ENCODE peak calls at places on chromosome 3, in four cellular contexts. One of them, this sample, is unnamed.

GRCh38 chr3:36756272-36756671 is 8.1 kb downstream of the DCLK3 start:
- DNase-seq in endothelial cell: no peak
- DNase-seq in AG09319: no peak
- DNase-seq in RWPE1: no peak
- DNase-seq in this sample: no peak

GRCh38 chr3:181921220-181921619 is 209.5 kb downstream of the SOX2 start:
- DNase-seq in endothelial cell: no peak
- DNase-seq in AG09319: no peak
- DNase-seq in RWPE1: no peak
- DNase-seq in this sample: no peak

GRCh38 chr3:120652281-120652680 is 29.8 kb downstream of the HGD start:
- DNase-seq in endothelial cell: no peak
- DNase-seq in AG09319: no peak
- DNase-seq in RWPE1: no peak
- DNase-seq in this sample: no peak

GRCh38 chr3:35120026-35120425 is 519.3 kb upstream of the ARPP21 start:
- DNase-seq in endothelial cell: no peak
- DNase-seq in AG09319: no peak
- DNase-seq in RWPE1: no peak
- DNase-seq in this sample: no peak

GRCh38 chr3:126469479-126469878 is 6.2 kb downstream of the ZXDC start:
- DNase-seq in endothelial cell: no peak
- DNase-seq in AG09319: no peak
- DNase-seq in RWPE1: no peak
- DNase-seq in this sample: no peak

GRCh38 chr3:117622130-117622841 is 912.7 kb downstream of the TUSC7 start:
- DNase-seq in endothelial cell: peak; percentile 14
- DNase-seq in AG09319: peak; percentile 25
- DNase-seq in RWPE1: peak; percentile 74
- DNase-seq in this sample: no peak

GRCh38 chr3:194086251-194087075 is 49.5 kb upstream of the HES1 start:
- DNase-seq in endothelial cell: no peak
- DNase-seq in AG09319: no peak
- DNase-seq in RWPE1: no peak
- DNase-seq in this sample: peak; percentile 31

GRCh38 chr3:152524198-152525140 is 255.7 kb downstream of the MBNL1 start:
- DNase-seq in endothelial cell: peak; percentile 35
- DNase-seq in AG09319: peak; percentile 28
- DNase-seq in RWPE1: peak; percentile 9
- DNase-seq in this sample: no peak

GRCh38 chr3:126149960-126150515 is 30.3 kb downstream of the ALDH1L1 start:
- DNase-seq in endothelial cell: no peak
- DNase-seq in AG09319: no peak
- DNase-seq in RWPE1: no peak
- DNase-seq in this sample: peak; percentile 45

GRCh38 chr3:34020761-34021635 is 222.6 kb downstream of the PDCD6IP start:
- DNase-seq in endothelial cell: no peak
- DNase-seq in AG09319: no peak
- DNase-seq in RWPE1: no peak
- DNase-seq in this sample: no peak

GRCh38 chr3:157786618-157787017 is 283.4 kb upstream of the VEPH1 start:
- DNase-seq in endothelial cell: no peak
- DNase-seq in AG09319: no peak
- DNase-seq in RWPE1: peak; percentile 41
- DNase-seq in this sample: no peak

GRCh38 chr3:170531557-170532335 is 54.1 kb downstream of the SLC7A14 start:
- DNase-seq in endothelial cell: no peak
- DNase-seq in AG09319: no peak
- DNase-seq in RWPE1: no peak
- DNase-seq in this sample: peak; percentile 15

GRCh38 chr3:23752126-23752525 is 53.6 kb upstream of the UBE2E1 start:
- DNase-seq in endothelial cell: no peak
- DNase-seq in AG09319: no peak
- DNase-seq in RWPE1: no peak
- DNase-seq in this sample: no peak

DNA sequence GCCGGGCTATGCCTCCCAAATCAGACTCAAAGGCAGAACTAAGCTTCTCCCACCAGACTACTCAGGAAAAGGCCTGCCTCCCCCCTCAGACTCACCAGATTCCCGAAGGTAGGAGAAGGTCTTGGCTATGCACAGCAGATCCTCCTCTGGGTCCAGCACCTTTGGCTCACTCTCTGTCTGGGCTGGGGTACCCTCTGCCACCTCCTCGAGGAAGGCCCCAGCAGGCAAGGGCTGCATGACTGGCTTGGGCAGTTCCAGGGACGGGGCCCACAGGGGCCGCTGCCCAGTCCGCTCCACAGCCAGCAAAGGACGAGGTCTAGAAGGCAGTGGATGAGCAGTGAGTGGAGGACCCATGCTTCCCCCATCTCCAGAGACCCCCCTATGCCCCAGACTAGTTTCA is 3.3 kb downstream of the CISH start:
- DNase-seq in endothelial cell: no peak
- DNase-seq in AG09319: no peak
- DNase-seq in RWPE1: no peak
- DNase-seq in this sample: no peak
- TF ChIP-seq CTCF in endothelial cell: no peak
- TF ChIP-seq CTCF in AG09319: no peak
- TF ChIP-seq CTCF in RWPE1: no peak
- TF ChIP-seq CTCF in this sample: no peak

DNA sequence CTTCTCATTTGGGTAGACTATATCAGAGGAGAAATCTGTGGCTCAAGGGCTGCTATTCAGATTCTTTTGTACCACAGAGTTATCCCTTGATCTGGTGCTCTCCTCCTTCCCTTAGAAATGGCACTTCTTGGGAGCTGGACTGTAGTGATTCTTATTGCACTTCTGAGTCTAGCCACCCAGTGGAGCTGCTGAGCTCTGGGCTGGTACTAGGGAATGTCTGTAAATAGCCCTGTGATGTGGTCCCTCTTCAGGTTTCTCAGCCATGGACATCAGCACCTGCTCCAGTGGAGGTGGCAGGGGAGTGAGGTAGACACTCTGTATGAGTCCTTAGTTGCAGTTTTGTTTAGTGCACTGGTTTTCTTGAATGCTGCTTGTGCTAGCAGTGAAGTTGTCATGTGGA is 1292.6 kb downstream of the SI start:
- DNase-seq in endothelial cell: peak; percentile 51
- DNase-seq in AG09319: no peak
- DNase-seq in RWPE1: no peak
- DNase-seq in this sample: no peak
- TF ChIP-seq CTCF in endothelial cell: peak; percentile 23
- TF ChIP-seq CTCF in AG09319: no peak
- TF ChIP-seq CTCF in RWPE1: no peak
- TF ChIP-seq CTCF in this sample: no peak

DNA sequence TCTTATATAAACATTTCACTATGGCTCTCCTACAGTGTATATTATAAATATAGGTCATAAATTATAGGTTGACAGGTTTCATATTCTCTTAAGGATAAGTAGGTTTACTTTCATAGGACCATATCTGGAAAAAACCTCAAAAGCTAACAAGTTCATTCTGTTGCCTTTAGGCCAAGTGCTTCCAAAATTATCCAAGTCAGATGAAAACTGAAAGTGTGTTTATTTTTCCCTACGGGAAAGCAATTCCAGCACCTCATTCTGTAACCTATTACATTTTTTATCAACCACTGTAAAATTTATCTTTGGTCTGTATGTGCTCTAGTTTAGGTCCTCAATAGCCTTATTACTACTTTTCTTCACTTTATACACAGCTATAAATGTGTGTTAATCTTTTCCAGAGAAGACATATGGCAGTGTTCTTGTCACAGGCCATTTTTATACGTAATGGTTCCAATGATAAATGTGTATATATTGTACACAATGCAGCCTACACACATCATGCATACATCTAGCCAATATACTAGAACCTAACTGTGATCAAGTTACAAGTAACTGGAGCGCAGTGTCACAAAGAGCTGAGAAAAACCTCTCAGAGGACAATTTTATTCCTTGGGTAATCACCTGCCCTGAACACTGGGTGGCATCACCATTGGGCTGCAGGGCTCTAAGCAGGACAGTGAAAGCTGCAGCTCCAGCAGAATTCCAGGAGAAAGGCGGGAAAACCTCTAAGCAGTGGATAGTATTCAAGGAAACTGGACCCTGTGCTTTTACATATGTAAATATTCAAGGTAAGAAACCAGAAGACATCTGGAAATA is 251.3 kb downstream of the CTNNB1 start:
- DNase-seq in endothelial cell: peak; percentile 4
- DNase-seq in AG09319: no peak
- DNase-seq in RWPE1: no peak
- DNase-seq in this sample: no peak
- TF ChIP-seq CTCF in endothelial cell: no peak
- TF ChIP-seq CTCF in AG09319: no peak
- TF ChIP-seq CTCF in RWPE1: no peak
- TF ChIP-seq CTCF in this sample: no peak

DNA sequence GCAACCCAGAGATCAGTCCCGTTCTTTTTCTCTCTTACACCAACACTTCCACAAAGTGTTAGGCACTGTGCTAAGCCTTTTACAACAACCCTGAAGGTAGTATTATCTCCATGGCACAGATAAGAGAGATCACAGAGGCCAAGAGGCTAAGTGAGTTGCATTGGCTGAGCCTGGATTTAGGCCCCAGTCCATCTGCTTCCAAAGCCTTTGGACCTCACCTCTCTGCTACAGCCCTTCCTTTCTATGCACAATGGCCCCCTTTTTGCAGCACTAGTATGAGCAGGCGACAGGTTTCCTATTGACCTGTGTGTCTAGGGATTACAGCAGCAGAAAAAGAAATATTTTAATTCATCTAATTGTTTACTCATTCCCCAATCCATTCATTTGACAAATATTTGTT is 76.2 kb downstream of the CRYGS start:
- DNase-seq in endothelial cell: no peak
- DNase-seq in AG09319: no peak
- DNase-seq in RWPE1: no peak
- DNase-seq in this sample: no peak
- TF ChIP-seq CTCF in endothelial cell: no peak
- TF ChIP-seq CTCF in AG09319: no peak
- TF ChIP-seq CTCF in RWPE1: no peak
- TF ChIP-seq CTCF in this sample: no peak

DNA sequence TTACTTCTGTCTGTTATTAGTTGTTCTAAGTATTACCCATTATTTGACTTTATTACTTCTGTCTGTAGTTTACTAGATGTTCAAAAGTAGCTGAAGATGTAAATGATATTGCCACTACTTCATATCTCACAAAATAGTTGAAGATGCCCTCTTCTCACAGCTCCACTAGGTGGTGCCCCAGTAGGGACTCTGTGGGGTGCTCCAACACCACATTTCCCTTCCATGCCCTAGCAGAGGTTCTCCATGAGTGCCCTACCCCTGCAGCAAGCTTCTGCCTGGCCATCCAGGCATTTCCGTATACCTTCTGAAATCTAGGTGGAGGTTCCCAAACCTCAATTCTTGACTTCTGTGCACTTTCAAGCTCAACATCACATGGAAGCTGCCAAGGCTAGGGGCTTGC is 80.8 kb downstream of the KCNH8 start:
- DNase-seq in endothelial cell: no peak
- DNase-seq in AG09319: no peak
- DNase-seq in RWPE1: no peak
- DNase-seq in this sample: no peak
- TF ChIP-seq CTCF in endothelial cell: no peak
- TF ChIP-seq CTCF in AG09319: no peak
- TF ChIP-seq CTCF in RWPE1: no peak
- TF ChIP-seq CTCF in this sample: no peak